ENCODE peak calls at places on chromosomes 5 and 9, in ten cellular contexts. H, E, L, N, T, S, P, C, G and Z are unnamed samples.

GRCh38 chr9:96047741-96048115 is 172.2 kb downstream of the ERCC6L2 start:
- DNase-seq in S (no peak), G (no peak), L (no peak), H (no peak), P (no peak), E (no peak), N (no peak), T (no peak), C (no peak), Z (peak; percentile 19)

GRCh38 chr5:9490494-9491097 is 55.3 kb downstream of the SEMA5A start:
- DNase-seq in E (no peak), G (no peak), T (no peak), P (no peak), H (no peak), N (no peak), L (no peak), S (no peak), C (no peak), Z (no peak)

GRCh38 chr9:126347911-126348760 is 21.5 kb downstream of the MVB12B start:
- DNase-seq in G (no peak), C (no peak), P (peak; percentile 32), T (no peak), H (no peak), L (no peak), E (no peak), S (no peak), N (no peak), Z (peak; percentile 81)

GRCh38 chr9:91179237-91180138 is 182.2 kb downstream of the AUH start:
- DNase-seq in C (peak; percentile 98), E (peak; percentile 69), S (no peak), P (no peak), H (no peak), N (no peak), L (no peak), T (no peak), G (no peak), Z (no peak)

GRCh38 chr9:112753725-112754124 is 3.2 kb downstream of the SNX30 start:
- DNase-seq in H (peak; percentile 36), S (no peak), L (no peak), G (no peak), P (peak; percentile 6), T (no peak), C (peak; percentile 87), N (no peak), E (peak; percentile 95), Z (no peak)

GRCh38 chr5:2883771-2884170 is 132.3 kb upstream of the IRX2 start:
- DNase-seq in T (no peak), P (no peak), S (no peak), L (no peak), G (no peak), N (no peak), H (no peak), E (no peak), C (no peak), Z (no peak)

GRCh38 chr9:116837038-116837998 is 150.2 kb downstream of the TRIM32 start:
- DNase-seq in G (no peak), P (no peak), T (no peak), E (peak; percentile 4), N (no peak), L (peak; percentile 5), H (no peak), S (no peak), C (no peak), Z (peak; percentile 71)

GRCh38 chr5:76081811-76082783 is 1.1 kb upstream of the SV2C start:
- DNase-seq in N (no peak), G (no peak), L (no peak), H (no peak), T (no peak), E (no peak), P (no peak), S (no peak), C (no peak), Z (peak; percentile 18)

GRCh38 chr9:106632621-106633020 is 230.3 kb upstream of the ZNF462 start:
- DNase-seq in N (no peak), L (no peak), P (no peak), C (no peak), S (no peak), G (no peak), T (no peak), H (no peak), E (no peak), Z (no peak)

GRCh38 chr9:78562021-78562420 is 265.1 kb downstream of the PSAT1 start:
- DNase-seq in S (no peak), P (no peak), N (no peak), G (no peak), E (no peak), L (no peak), C (no peak), T (no peak), H (no peak), Z (no peak)

GRCh38 chr9:113654605-113655193 is 191.2 kb downstream of the RGS3 start:
- DNase-seq in P (no peak), S (no peak), C (peak; percentile 50), G (no peak), E (no peak), L (no peak), N (no peak), H (no peak), T (no peak), Z (no peak)

GRCh38 chr9:137296214-137297059 is 5.6 kb downstream of the NRARP start:
- DNase-seq in G (no peak), T (no peak), C (peak; percentile 48), N (no peak), S (no peak), P (no peak), H (no peak), E (peak; percentile 57), L (no peak), Z (no peak)

GRCh38 chr5:10046681-10047080 is 203.0 kb downstream of the ATPSCKMT start:
- DNase-seq in L (no peak), N (no peak), C (no peak), P (no peak), H (no peak), E (no peak), S (no peak), T (no peak), G (no peak), Z (peak; percentile 21)

GRCh38 chr5:93209476-93209875 is 371.5 kb downstream of the NR2F1-AS1 start:
- DNase-seq in P (no peak), L (no peak), H (no peak), T (no peak), E (no peak), G (no peak), N (no peak), C (no peak), S (no peak), Z (no peak)

GRCh38 chr9:37503736-37504135 is 18.0 kb downstream of the POLR1E start:
- DNase-seq in H (no peak), S (no peak), P (no peak), L (no peak), N (no peak), E (no peak), T (no peak), C (peak; percentile 31), G (peak; percentile 10), Z (no peak)

GRCh38 chr9:131668439-131669233 is 71.2 kb downstream of the RAPGEF1 start:
- DNase-seq in C (peak; percentile 84), H (no peak), G (peak; percentile 68), N (no peak), E (peak; percentile 92), T (peak; percentile 58), L (no peak), P (peak; percentile 71), S (peak; percentile 32), Z (no peak)

GRCh38 chr5:68368686-68369359 is 153.3 kb downstream of the PIK3R1 start:
- DNase-seq in S (no peak), L (peak; percentile 80), T (peak; percentile 1), E (peak; percentile 75), P (peak; percentile 15), C (peak; percentile 26), H (no peak), G (no peak), N (no peak), Z (no peak)

GRCh38 chr9:132509921-132510874 is 72.2 kb upstream of the BARHL1 start:
- DNase-seq in E (no peak), C (peak; percentile 43), L (no peak), N (no peak), T (no peak), P (no peak), H (no peak), G (no peak), S (no peak), Z (peak; percentile 39)

GRCh38 chr5:93062548-93062947 is 518.5 kb downstream of the NR2F1-AS1 start:
- DNase-seq in L (no peak), C (peak; percentile 16), N (no peak), T (no peak), S (no peak), P (peak; percentile 6), E (peak; percentile 36), G (no peak), H (no peak), Z (no peak)

GRCh38 chr9:128568470-128569083 is 16.2 kb downstream of the SPTAN1 start:
- DNase-seq in E (no peak), G (no peak), T (no peak), C (peak; percentile 46), H (no peak), N (no peak), L (no peak), P (no peak), S (no peak), Z (no peak)

GRCh38 chr9:4366649-4367330 is 66.9 kb upstream of the GLIS3 start:
- DNase-seq in H (peak; percentile 32), C (peak; percentile 69), T (peak; percentile 16), N (peak; percentile 25), P (peak; percentile 37), L (peak; percentile 66), G (no peak), S (peak; percentile 10), E (peak; percentile 77), Z (peak; percentile 66)

GRCh38 chr5:141155540-141156374 is 5.9 kb downstream of the PCDHB6 start:
- DNase-seq in S (no peak), L (no peak), E (peak; percentile 61), T (no peak), H (no peak), N (no peak), C (no peak), G (no peak), P (no peak), Z (peak; percentile 19)

GRCh38 chr9:88991066-88992030 is at the start of gene S1PR3:
- DNase-seq in C (peak; percentile 54), T (peak; percentile 5), N (no peak), S (no peak), G (no peak), E (peak; percentile 60), L (no peak), P (peak; percentile 42), H (no peak), Z (peak; percentile 55)

GRCh38 chr9:133406480-133407307 is 11.1 kb downstream of the REXO4 start:
- DNase-seq in T (peak; percentile 70), N (peak; percentile 78), C (peak; percentile 75), L (peak; percentile 18), H (peak; percentile 47), S (peak; percentile 52), E (peak; percentile 32), P (peak; percentile 52), G (peak; percentile 74), Z (peak; percentile 92)

GRCh38 chr5:123511290-123511647 is 708 bp upstream of the CSNK1G3 start:
- DNase-seq in S (peak; percentile 24), T (no peak), L (no peak), H (no peak), P (no peak), G (no peak), E (peak; percentile 72), N (no peak), C (peak; percentile 68), Z (no peak)

GRCh38 chr9:35618854-35619799 is 914 bp upstream of the CD72 start:
- DNase-seq in C (no peak), L (no peak), P (no peak), E (no peak), H (no peak), T (no peak), G (no peak), N (no peak), S (no peak), Z (no peak)

GRCh38 chr9:75235632-75236031 is 147.3 kb downstream of the OSTF1 start:
- DNase-seq in H (no peak), N (no peak), P (peak; percentile 19), T (peak; percentile 3), L (no peak), G (no peak), S (peak; percentile 12), C (no peak), E (no peak), Z (no peak)

GRCh38 chr5:95720094-95720793 is 10.9 kb upstream of the RHOBTB3 start:
- DNase-seq in C (no peak), E (no peak), G (no peak), T (no peak), H (no peak), L (no peak), N (no peak), P (no peak), S (no peak), Z (no peak)